ENCODE peak calls at places on chromosomes 11 and 22, in five cellular contexts. K, B, G, L and H are unnamed samples. For H3K4me1, the result is how much of the 10 kb centered on the place peaks cover.

GRCh38 chr22:43955883-43956286 is 643 bp downstream of the SAMM50 start:
- DNase-seq in K (no peak), B (no peak), G (no peak), L (peak), H (no peak)

GRCh38 chr22:48679656-48680555 is 1147.8 kb downstream of the BRD1 start:
- DNase-seq in K (no peak), B (no peak), G (no peak), L (no peak), H (no peak)

GRCh38 chr11:39784873-39785272 is 1674.6 kb downstream of the LRRC4C start:
- DNase-seq in K (no peak), B (no peak), G (no peak), L (no peak), H (no peak)

GRCh38 chr11:20111871-20112270 is 48.4 kb downstream of the DBX1 start:
- DNase-seq in K (no peak), B (no peak), G (no peak), L (peak), H (no peak)

GRCh38 chr11:47340980-47341775 is 11.3 kb downstream of the MYBPC3 start:
- DNase-seq in K (no peak), B (no peak), G (no peak), L (peak), H (no peak)

GRCh38 chr11:72574534-72575460 is 99.4 kb downstream of the PDE2A start:
- DNase-seq in K (no peak), B (no peak), G (no peak), L (no peak), H (no peak)

GRCh38 chr11:72226701-72227100 is 2.1 kb downstream of the INPPL1 start:
- DNase-seq in K (peak), B (no peak), G (no peak), L (no peak), H (no peak)

GRCh38 chr22:27987557-27987956 is 68.5 kb upstream of the PITPNB start:
- DNase-seq in K (peak), B (no peak), G (no peak), L (peak), H (peak)

GRCh38 chr22:42803454-42803853 is 53.6 kb downstream of the ARFGAP3 start:
- DNase-seq in K (peak), B (no peak), G (peak), L (no peak), H (no peak)

GRCh38 chr22:25136953-25137576 is 62.6 kb upstream of the CRYBB3 start:
- DNase-seq in K (no peak), B (no peak), G (no peak), L (no peak), H (no peak)
- H3K4me1 ChIP-seq in K (half or more), B (under half), G (under half), L (under half), H (under half)

DNA sequence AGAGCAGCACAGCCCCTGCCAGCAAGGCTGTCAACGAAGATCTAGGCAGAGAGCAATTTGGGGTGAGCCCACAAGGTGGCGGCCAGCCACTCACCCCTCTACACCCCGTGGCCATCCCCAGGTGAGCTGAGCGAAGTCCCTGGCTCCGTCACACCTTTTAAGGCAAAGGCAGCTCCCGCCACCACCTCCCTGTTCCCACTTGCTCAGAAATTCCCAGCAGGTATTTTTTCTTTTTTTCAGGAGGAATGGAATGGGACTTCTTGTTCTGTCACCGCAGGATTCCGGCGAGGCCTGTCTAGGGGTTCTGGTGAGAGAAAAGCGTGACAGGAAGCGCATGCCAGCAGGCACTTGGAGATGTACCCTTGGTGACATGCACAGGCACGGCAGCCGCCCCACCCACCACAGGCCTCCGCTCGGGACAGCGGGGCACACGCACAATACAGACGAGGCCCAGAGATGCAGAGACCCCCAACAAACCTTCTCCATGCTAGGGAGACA is 10.0 kb downstream of the RPL3 start:
- DNase-seq in K (no peak), B (no peak), G (no peak), L (peak), H (no peak)
- H3K4me1 ChIP-seq in K (under half), B (half or more), G (under half), L (under half), H (under half)

GRCh38 chr22:45689195-45689594 is 17.6 kb downstream of the ATXN10 start:
- DNase-seq in K (no peak), B (no peak), G (no peak), L (no peak), H (no peak)
- H3K4me1 ChIP-seq in K (under half), B (half or more), G (under half), L (half or more), H (half or more)

GRCh38 chr11:35141538-35141937 is 2.6 kb downstream of the CD44 start:
- DNase-seq in K (peak), B (no peak), G (no peak), L (peak), H (no peak)

GRCh38 chr11:35138949-35139881 is at the start of gene CD44:
- DNase-seq in K (peak), B (peak), G (peak), L (peak), H (peak)

GRCh38 chr11:35142481-35143207 is 3.7 kb downstream of the CD44 start:
- DNase-seq in K (no peak), B (no peak), G (no peak), L (peak), H (peak)

GRCh38 chr11:35139883-35140282 is 912 bp downstream of the CD44 start:
- DNase-seq in K (no peak), B (no peak), G (no peak), L (peak), H (peak)

GRCh38 chr11:35141034-35141433 is 2.1 kb downstream of the CD44 start:
- DNase-seq in K (no peak), B (no peak), G (no peak), L (peak), H (peak)
- H3K4me1 ChIP-seq in K (under half), B (half or more), G (under half), L (under half), H (half or more)